ENCODE peak calls at places on chromosomes 7 and 10, in four cellular contexts. X is ovary, Y is MM.1S, S is suprapubic skin. H is an unnamed sample. For H3K27me3, the result is how much of the 10 kb centered on the place peaks cover.

GRCh38 chr10:103784089-103784488 is 71.3 kb downstream of the SH3PXD2A start:
- DNase-seq in X (no peak), Y (no peak), S (no peak), H (no peak)

GRCh38 chr7:50607524-50608125 is 42.4 kb upstream of the DDC start:
- DNase-seq in X (no peak), Y (no peak), S (no peak), H (no peak)

GRCh38 chr10:5360318-5360915 is 4.3 kb upstream of the UCN3 start:
- DNase-seq in X (no peak), Y (no peak), S (no peak), H (no peak)

GRCh38 chr10:76255241-76255640 is 823.8 kb downstream of the LRMDA start:
- DNase-seq in X (no peak), Y (no peak), S (no peak), H (no peak)

GRCh38 chr10:14186245-14186644 is 144.5 kb downstream of the FRMD4A start:
- DNase-seq in X (no peak), Y (peak), S (no peak), H (no peak)

GRCh38 chr7:111486472-111487142 is 75.7 kb downstream of the IMMP2L start:
- DNase-seq in X (no peak), Y (peak), S (no peak), H (peak)

GRCh38 chr7:155276032-155276799 is 21.5 kb upstream of the INSIG1 start:
- DNase-seq in X (no peak), Y (no peak), S (no peak), H (no peak)

GRCh38 chr10:95559466-95559865 is 1.7 kb downstream of the SORBS1 start:
- DNase-seq in X (no peak), Y (no peak), S (peak), H (no peak)

GRCh38 chr7:51013218-51013786 is 230.6 kb upstream of the GRB10 start:
- DNase-seq in X (no peak), Y (no peak), S (no peak), H (no peak)

GRCh38 chr7:388461-388960 is 98.5 kb downstream of the FOXL3 start:
- DNase-seq in X (peak), Y (no peak), S (peak), H (no peak)

GRCh38 chr10:43237128-43237527 is 29.7 kb downstream of the RASGEF1A start:
- DNase-seq in X (peak), Y (no peak), S (no peak), H (no peak)

GRCh38 chr7:157669768-157670345 is 333.1 kb downstream of the DNAJB6 start:
- DNase-seq in X (peak), Y (no peak), S (no peak), H (no peak)

GRCh38 chr10:132636358-132636757 is 98.8 kb downstream of the INPP5A start:
- DNase-seq in X (no peak), Y (no peak), S (peak), H (no peak)

GRCh38 chr10:87506988-87507387 is 2.3 kb downstream of the MINPP1 start:
- DNase-seq in X (no peak), Y (no peak), S (no peak), H (no peak)

GRCh38 chr7:105638942-105639495 is 57.7 kb upstream of the EFCAB10 start:
- DNase-seq in X (no peak), Y (no peak), S (no peak), H (no peak)

GRCh38 chr10:2921956-2922680 is 145.2 kb upstream of the PFKP start:
- DNase-seq in X (no peak), Y (no peak), S (no peak), H (no peak)

GRCh38 chr10:130894485-130894884 is 417.0 kb downstream of the TCERG1L start:
- DNase-seq in X (no peak), Y (peak), S (no peak), H (no peak)

GRCh38 chr7:116399808-116400207 is 99.7 kb upstream of the CAV2 start:
- DNase-seq in X (no peak), Y (no peak), S (no peak), H (no peak)

GRCh38 chr7:74275401-74275881 is 13.8 kb upstream of the CLIP2 start:
- DNase-seq in X (no peak), Y (no peak), S (no peak), H (no peak)

GRCh38 chr10:43308986-43309385 is 42.1 kb upstream of the RASGEF1A start:
- DNase-seq in X (peak), Y (no peak), S (no peak), H (no peak)

GRCh38 chr7:41116817-41117216 is 586.1 kb downstream of the INHBA start:
- DNase-seq in X (no peak), Y (no peak), S (no peak), H (no peak)

GRCh38 chr10:10056958-10057357 is 960.7 kb upstream of the CELF2 start:
- DNase-seq in X (no peak), Y (no peak), S (no peak), H (no peak)

GRCh38 chr10:130806426-130806825 is 505.1 kb downstream of the TCERG1L start:
- DNase-seq in X (no peak), Y (no peak), S (peak), H (no peak)

GRCh38 chr10:30812018-30812851 is 182.7 kb upstream of the LYZL2 start:
- DNase-seq in X (peak), Y (no peak), S (no peak), H (no peak)

GRCh38 chr7:132394283-132395003 is 181.8 kb downstream of the PLXNA4 start:
- DNase-seq in X (no peak), Y (peak), S (no peak), H (no peak)

GRCh38 chr10:72146559-72147323 is 58.4 kb upstream of the SPOCK2 start:
- DNase-seq in X (no peak), Y (no peak), S (no peak), H (no peak)

GRCh38 chr10:127006453-127006852 is 101.2 kb downstream of the DOCK1 start:
- DNase-seq in X (no peak), Y (no peak), S (no peak), H (no peak)

GRCh38 chr10:69685802-69686585 is 55.9 kb downstream of the FAM241B start:
- DNase-seq in X (peak), Y (no peak), S (no peak), H (no peak)

GRCh38 chr10:71316081-71316785 is 2.8 kb upstream of the SLC29A3 start:
- DNase-seq in X (no peak), Y (peak), S (no peak), H (no peak)

GRCh38 chr10:6924166-6924565 is 344.1 kb upstream of the PRKCQ start:
- DNase-seq in X (no peak), Y (no peak), S (no peak), H (no peak)

GRCh38 chr7:121202834-121203233 is 126.0 kb upstream of the WNT16 start:
- DNase-seq in X (no peak), Y (no peak), S (no peak), H (no peak)

GRCh38 chr10:44966816-44967509 is 7.4 kb downstream of the RASSF4 start:
- DNase-seq in X (no peak), Y (no peak), S (peak), H (no peak)

GRCh38 chr7:91827169-91827568 is 53.3 kb downstream of the MTERF1 start:
- DNase-seq in X (no peak), Y (no peak), S (no peak), H (no peak)

GRCh38 chr7:14836571-14837189 is 65.9 kb downstream of the DGKB start:
- DNase-seq in X (no peak), Y (no peak), S (no peak), H (no peak)

GRCh38 chr7:35801392-35802101 is 690 bp downstream of the SEPTIN7 start:
- DNase-seq in X (peak), Y (peak), S (peak), H (peak)
- TF ChIP-seq CTCF in X (peak), Y (peak), S (peak), H (peak)

GRCh38 chr7:1748076-1748750 is 78.1 kb downstream of the ELFN1 start:
- DNase-seq in X (no peak), Y (no peak), S (no peak), H (no peak)

GRCh38 chr7:1747004-1747801 is 77.1 kb downstream of the ELFN1 start:
- DNase-seq in X (no peak), Y (no peak), S (no peak), H (no peak)

GRCh38 chr7:1745576-1746490 is 75.8 kb downstream of the ELFN1 start:
- DNase-seq in X (no peak), Y (no peak), S (no peak), H (no peak)

GRCh38 chr7:1745018-1745532 is 75.0 kb downstream of the ELFN1 start:
- DNase-seq in X (no peak), Y (no peak), S (no peak), H (no peak)

GRCh38 chr7:1746491-1746975 is 76.5 kb downstream of the ELFN1 start:
- DNase-seq in X (no peak), Y (no peak), S (no peak), H (no peak)
- H3K27me3 ChIP-seq in X (under half), Y (half or more), S (under half), H (under half)

GRCh38 chr7:27194002-27194352 is 5.9 kb downstream of the HOXA13 start:
- DNase-seq in X (no peak), Y (no peak), S (no peak), H (no peak)
- H3K4me3 ChIP-seq in X (no peak), Y (no peak), S (no peak), H (no peak)

GRCh38 chr10:77590344-77591237 is 47.0 kb downstream of the KCNMA1 start:
- DNase-seq in X (no peak), Y (no peak), S (no peak), H (no peak)

GRCh38 chr10:77588886-77589285 is 48.7 kb downstream of the KCNMA1 start:
- DNase-seq in X (no peak), Y (no peak), S (no peak), H (no peak)

GRCh38 chr10:77583527-77583926 is 54.1 kb downstream of the KCNMA1 start:
- DNase-seq in X (no peak), Y (no peak), S (no peak), H (no peak)

GRCh38 chr10:77587424-77587806 is 50.2 kb downstream of the KCNMA1 start:
- DNase-seq in X (no peak), Y (no peak), S (no peak), H (no peak)

GRCh38 chr10:77586719-77587423 is 50.7 kb downstream of the KCNMA1 start:
- DNase-seq in X (no peak), Y (no peak), S (no peak), H (no peak)
- TF ChIP-seq CTCF in X (no peak), Y (no peak), S (no peak), H (no peak)

GRCh38 chr10:119318411-119319160 is 111.2 kb downstream of the GRK5 start:
- DNase-seq in X (no peak), Y (no peak), S (no peak), H (no peak)

GRCh38 chr10:119316729-119317097 is 109.3 kb downstream of the GRK5 start:
- DNase-seq in X (no peak), Y (no peak), S (no peak), H (no peak)

GRCh38 chr10:119320981-119321380 is 113.6 kb downstream of the GRK5 start:
- DNase-seq in X (no peak), Y (no peak), S (no peak), H (no peak)

GRCh38 chr10:119319920-119320258 is 112.5 kb downstream of the GRK5 start:
- DNase-seq in X (no peak), Y (no peak), S (no peak), H (no peak)

GRCh38 chr10:119319161-119319919 is 112.0 kb downstream of the GRK5 start:
- DNase-seq in X (no peak), Y (no peak), S (no peak), H (no peak)
- H3K27me3 ChIP-seq in X (under half), Y (under half), S (under half), H (under half)

GRCh38 chr7:151125459-151125834 is 39.2 kb downstream of the AGAP3 start:
- DNase-seq in X (no peak), Y (no peak), S (no peak), H (no peak)
- H3K4me3 ChIP-seq in X (peak), Y (no peak), S (peak), H (no peak)

H was measured in GM06990.